ENCODE peak calls at places on chromosome 18, in eight cellular contexts. One of them, this sample, is unnamed.

GRCh38 chr18:48545690-48546365 is 7.0 kb downstream of the CTIF start:
- DNase-seq in AG10803: peak; percentile 88
- DNase-seq in HepG2: no peak
- DNase-seq in germinal center: no peak
- DNase-seq in stimulated activated CD8-positive, alpha-beta memory T cell treated with anti-CD3 and anti-CD28 coated beads, Interleukin-15, amount 100 ng/mL, for 4 hours: no peak
- DNase-seq in T-helper 2 cell treated with Interferon-gamma antibody and Interleukin-4, amounts not matched to agents 5 μg/mL and 100 μg/mL, for 36 hours: no peak
- DNase-seq in left ventricle myocardium inferior: peak; percentile 61
- DNase-seq in OCI-M1: peak; percentile 85
- DNase-seq in this sample: no peak

GRCh38 chr18:13048061-13048605 is 57.0 kb downstream of the CEP192 start:
- DNase-seq in AG10803: peak; percentile 67
- DNase-seq in HepG2: no peak
- DNase-seq in germinal center: no peak
- DNase-seq in stimulated activated CD8-positive, alpha-beta memory T cell treated with anti-CD3 and anti-CD28 coated beads, Interleukin-15, amount 100 ng/mL, for 4 hours: no peak
- DNase-seq in T-helper 2 cell treated with Interferon-gamma antibody and Interleukin-4, amounts not matched to agents 5 μg/mL and 100 μg/mL, for 36 hours: no peak
- DNase-seq in left ventricle myocardium inferior: no peak
- DNase-seq in OCI-M1: no peak
- DNase-seq in this sample: no peak

GRCh38 chr18:49898421-49898820 is 85.1 kb upstream of the ACAA2 start:
- DNase-seq in AG10803: peak; percentile 54
- DNase-seq in HepG2: peak; percentile 43
- DNase-seq in germinal center: peak; percentile 9
- DNase-seq in stimulated activated CD8-positive, alpha-beta memory T cell treated with anti-CD3 and anti-CD28 coated beads, Interleukin-15, amount 100 ng/mL, for 4 hours: peak; percentile 22
- DNase-seq in T-helper 2 cell treated with Interferon-gamma antibody and Interleukin-4, amounts not matched to agents 5 μg/mL and 100 μg/mL, for 36 hours: peak; percentile 56
- DNase-seq in left ventricle myocardium inferior: peak; percentile 30
- DNase-seq in OCI-M1: peak; percentile 83
- DNase-seq in this sample: no peak

GRCh38 chr18:71673498-71673897 is 870.6 kb downstream of the CBLN2 start:
- DNase-seq in AG10803: no peak
- DNase-seq in HepG2: no peak
- DNase-seq in germinal center: no peak
- DNase-seq in stimulated activated CD8-positive, alpha-beta memory T cell treated with anti-CD3 and anti-CD28 coated beads, Interleukin-15, amount 100 ng/mL, for 4 hours: no peak
- DNase-seq in T-helper 2 cell treated with Interferon-gamma antibody and Interleukin-4, amounts not matched to agents 5 μg/mL and 100 μg/mL, for 36 hours: no peak
- DNase-seq in left ventricle myocardium inferior: no peak
- DNase-seq in OCI-M1: no peak
- DNase-seq in this sample: no peak

GRCh38 chr18:57440331-57441101 is 5.3 kb downstream of the ONECUT2 start:
- DNase-seq in AG10803: no peak
- DNase-seq in HepG2: no peak
- DNase-seq in germinal center: no peak
- DNase-seq in stimulated activated CD8-positive, alpha-beta memory T cell treated with anti-CD3 and anti-CD28 coated beads, Interleukin-15, amount 100 ng/mL, for 4 hours: no peak
- DNase-seq in T-helper 2 cell treated with Interferon-gamma antibody and Interleukin-4, amounts not matched to agents 5 μg/mL and 100 μg/mL, for 36 hours: no peak
- DNase-seq in left ventricle myocardium inferior: no peak
- DNase-seq in OCI-M1: no peak
- DNase-seq in this sample: no peak

GRCh38 chr18:48622911-48623431 is 84.1 kb downstream of the CTIF start:
- DNase-seq in AG10803: peak; percentile 56
- DNase-seq in HepG2: no peak
- DNase-seq in germinal center: peak; percentile 60
- DNase-seq in stimulated activated CD8-positive, alpha-beta memory T cell treated with anti-CD3 and anti-CD28 coated beads, Interleukin-15, amount 100 ng/mL, for 4 hours: no peak
- DNase-seq in T-helper 2 cell treated with Interferon-gamma antibody and Interleukin-4, amounts not matched to agents 5 μg/mL and 100 μg/mL, for 36 hours: no peak
- DNase-seq in left ventricle myocardium inferior: no peak
- DNase-seq in OCI-M1: no peak
- DNase-seq in this sample: no peak

GRCh38 chr18:13454363-13455150 is 236.0 kb downstream of the LDLRAD4 start:
- DNase-seq in AG10803: no peak
- DNase-seq in HepG2: no peak
- DNase-seq in germinal center: no peak
- DNase-seq in stimulated activated CD8-positive, alpha-beta memory T cell treated with anti-CD3 and anti-CD28 coated beads, Interleukin-15, amount 100 ng/mL, for 4 hours: no peak
- DNase-seq in T-helper 2 cell treated with Interferon-gamma antibody and Interleukin-4, amounts not matched to agents 5 μg/mL and 100 μg/mL, for 36 hours: no peak
- DNase-seq in left ventricle myocardium inferior: no peak
- DNase-seq in OCI-M1: no peak
- DNase-seq in this sample: no peak

GRCh38 chr18:45049548-45050307 is 369.0 kb downstream of the SETBP1 start:
- DNase-seq in AG10803: peak; percentile 49
- DNase-seq in HepG2: no peak
- DNase-seq in germinal center: no peak
- DNase-seq in stimulated activated CD8-positive, alpha-beta memory T cell treated with anti-CD3 and anti-CD28 coated beads, Interleukin-15, amount 100 ng/mL, for 4 hours: no peak
- DNase-seq in T-helper 2 cell treated with Interferon-gamma antibody and Interleukin-4, amounts not matched to agents 5 μg/mL and 100 μg/mL, for 36 hours: no peak
- DNase-seq in left ventricle myocardium inferior: no peak
- DNase-seq in OCI-M1: no peak
- DNase-seq in this sample: no peak

GRCh38 chr18:58256316-58257080 is 212.5 kb downstream of the NEDD4L start:
- DNase-seq in AG10803: no peak
- DNase-seq in HepG2: no peak
- DNase-seq in germinal center: no peak
- DNase-seq in stimulated activated CD8-positive, alpha-beta memory T cell treated with anti-CD3 and anti-CD28 coated beads, Interleukin-15, amount 100 ng/mL, for 4 hours: no peak
- DNase-seq in T-helper 2 cell treated with Interferon-gamma antibody and Interleukin-4, amounts not matched to agents 5 μg/mL and 100 μg/mL, for 36 hours: no peak
- DNase-seq in left ventricle myocardium inferior: no peak
- DNase-seq in OCI-M1: no peak
- DNase-seq in this sample: no peak

GRCh38 chr18:49690307-49690706 is 123.0 kb downstream of the ACAA2 start:
- DNase-seq in AG10803: peak; percentile 85
- DNase-seq in HepG2: no peak
- DNase-seq in germinal center: no peak
- DNase-seq in stimulated activated CD8-positive, alpha-beta memory T cell treated with anti-CD3 and anti-CD28 coated beads, Interleukin-15, amount 100 ng/mL, for 4 hours: no peak
- DNase-seq in T-helper 2 cell treated with Interferon-gamma antibody and Interleukin-4, amounts not matched to agents 5 μg/mL and 100 μg/mL, for 36 hours: no peak
- DNase-seq in left ventricle myocardium inferior: no peak
- DNase-seq in OCI-M1: peak; percentile 62
- DNase-seq in this sample: no peak

GRCh38 chr18:46155652-46156051 is 51.5 kb downstream of the HAUS1 start:
- DNase-seq in AG10803: peak; percentile 94
- DNase-seq in HepG2: no peak
- DNase-seq in germinal center: no peak
- DNase-seq in stimulated activated CD8-positive, alpha-beta memory T cell treated with anti-CD3 and anti-CD28 coated beads, Interleukin-15, amount 100 ng/mL, for 4 hours: peak; percentile 38
- DNase-seq in T-helper 2 cell treated with Interferon-gamma antibody and Interleukin-4, amounts not matched to agents 5 μg/mL and 100 μg/mL, for 36 hours: peak; percentile 55
- DNase-seq in left ventricle myocardium inferior: no peak
- DNase-seq in OCI-M1: peak; percentile 30
- DNase-seq in this sample: no peak

GRCh38 chr18:74598350-74599001 is 806 bp downstream of the ZNF407 start:
- DNase-seq in AG10803: peak; percentile 17
- DNase-seq in HepG2: peak; percentile 60
- DNase-seq in germinal center: peak; percentile 71
- DNase-seq in stimulated activated CD8-positive, alpha-beta memory T cell treated with anti-CD3 and anti-CD28 coated beads, Interleukin-15, amount 100 ng/mL, for 4 hours: peak; percentile 45
- DNase-seq in T-helper 2 cell treated with Interferon-gamma antibody and Interleukin-4, amounts not matched to agents 5 μg/mL and 100 μg/mL, for 36 hours: peak; percentile 74
- DNase-seq in left ventricle myocardium inferior: peak; percentile 59
- DNase-seq in OCI-M1: peak; percentile 74
- DNase-seq in this sample: no peak

GRCh38 chr18:2173464-2173863 is 397.8 kb downstream of the METTL4 start:
- DNase-seq in AG10803: peak; percentile 67
- DNase-seq in HepG2: no peak
- DNase-seq in germinal center: no peak
- DNase-seq in stimulated activated CD8-positive, alpha-beta memory T cell treated with anti-CD3 and anti-CD28 coated beads, Interleukin-15, amount 100 ng/mL, for 4 hours: no peak
- DNase-seq in T-helper 2 cell treated with Interferon-gamma antibody and Interleukin-4, amounts not matched to agents 5 μg/mL and 100 μg/mL, for 36 hours: no peak
- DNase-seq in left ventricle myocardium inferior: peak; percentile 43
- DNase-seq in OCI-M1: no peak
- DNase-seq in this sample: no peak

GRCh38 chr18:23307567-23308295 is 145.4 kb upstream of the RIOK3 start:
- DNase-seq in AG10803: peak; percentile 71
- DNase-seq in HepG2: no peak
- DNase-seq in germinal center: no peak
- DNase-seq in stimulated activated CD8-positive, alpha-beta memory T cell treated with anti-CD3 and anti-CD28 coated beads, Interleukin-15, amount 100 ng/mL, for 4 hours: no peak
- DNase-seq in T-helper 2 cell treated with Interferon-gamma antibody and Interleukin-4, amounts not matched to agents 5 μg/mL and 100 μg/mL, for 36 hours: peak; percentile 53
- DNase-seq in left ventricle myocardium inferior: no peak
- DNase-seq in OCI-M1: no peak
- DNase-seq in this sample: no peak

GRCh38 chr18:5444847-5445246 is 99.0 kb downstream of the EPB41L3 start:
- DNase-seq in AG10803: no peak
- DNase-seq in HepG2: no peak
- DNase-seq in germinal center: no peak
- DNase-seq in stimulated activated CD8-positive, alpha-beta memory T cell treated with anti-CD3 and anti-CD28 coated beads, Interleukin-15, amount 100 ng/mL, for 4 hours: no peak
- DNase-seq in T-helper 2 cell treated with Interferon-gamma antibody and Interleukin-4, amounts not matched to agents 5 μg/mL and 100 μg/mL, for 36 hours: no peak
- DNase-seq in left ventricle myocardium inferior: no peak
- DNase-seq in OCI-M1: no peak
- DNase-seq in this sample: no peak

GRCh38 chr18:10477121-10477862 is 22.9 kb downstream of the APCDD1 start:
- DNase-seq in AG10803: no peak
- DNase-seq in HepG2: no peak
- DNase-seq in germinal center: no peak
- DNase-seq in stimulated activated CD8-positive, alpha-beta memory T cell treated with anti-CD3 and anti-CD28 coated beads, Interleukin-15, amount 100 ng/mL, for 4 hours: no peak
- DNase-seq in T-helper 2 cell treated with Interferon-gamma antibody and Interleukin-4, amounts not matched to agents 5 μg/mL and 100 μg/mL, for 36 hours: no peak
- DNase-seq in left ventricle myocardium inferior: no peak
- DNase-seq in OCI-M1: no peak
- DNase-seq in this sample: no peak

GRCh38 chr18:14947482-14948162 is 199.7 kb downstream of the ANKRD30B start:
- DNase-seq in AG10803: no peak
- DNase-seq in HepG2: no peak
- DNase-seq in germinal center: no peak
- DNase-seq in stimulated activated CD8-positive, alpha-beta memory T cell treated with anti-CD3 and anti-CD28 coated beads, Interleukin-15, amount 100 ng/mL, for 4 hours: no peak
- DNase-seq in T-helper 2 cell treated with Interferon-gamma antibody and Interleukin-4, amounts not matched to agents 5 μg/mL and 100 μg/mL, for 36 hours: no peak
- DNase-seq in left ventricle myocardium inferior: no peak
- DNase-seq in OCI-M1: no peak
- DNase-seq in this sample: no peak

GRCh38 chr18:28193177-28193778 is 16.3 kb upstream of the CDH2 start:
- DNase-seq in AG10803: no peak
- DNase-seq in HepG2: peak; percentile 18
- DNase-seq in germinal center: no peak
- DNase-seq in stimulated activated CD8-positive, alpha-beta memory T cell treated with anti-CD3 and anti-CD28 coated beads, Interleukin-15, amount 100 ng/mL, for 4 hours: no peak
- DNase-seq in T-helper 2 cell treated with Interferon-gamma antibody and Interleukin-4, amounts not matched to agents 5 μg/mL and 100 μg/mL, for 36 hours: no peak
- DNase-seq in left ventricle myocardium inferior: no peak
- DNase-seq in OCI-M1: no peak
- DNase-seq in this sample: no peak

GRCh38 chr18:2147866-2148265 is 423.4 kb downstream of the METTL4 start:
- DNase-seq in AG10803: peak; percentile 68
- DNase-seq in HepG2: no peak
- DNase-seq in germinal center: no peak
- DNase-seq in stimulated activated CD8-positive, alpha-beta memory T cell treated with anti-CD3 and anti-CD28 coated beads, Interleukin-15, amount 100 ng/mL, for 4 hours: no peak
- DNase-seq in T-helper 2 cell treated with Interferon-gamma antibody and Interleukin-4, amounts not matched to agents 5 μg/mL and 100 μg/mL, for 36 hours: no peak
- DNase-seq in left ventricle myocardium inferior: peak; percentile 29
- DNase-seq in OCI-M1: no peak
- DNase-seq in this sample: no peak

GRCh38 chr18:74745658-74746403 is 148.2 kb downstream of the ZNF407 start:
- DNase-seq in AG10803: peak; percentile 60
- DNase-seq in HepG2: peak; percentile 15
- DNase-seq in germinal center: no peak
- DNase-seq in stimulated activated CD8-positive, alpha-beta memory T cell treated with anti-CD3 and anti-CD28 coated beads, Interleukin-15, amount 100 ng/mL, for 4 hours: no peak
- DNase-seq in T-helper 2 cell treated with Interferon-gamma antibody and Interleukin-4, amounts not matched to agents 5 μg/mL and 100 μg/mL, for 36 hours: no peak
- DNase-seq in left ventricle myocardium inferior: no peak
- DNase-seq in OCI-M1: no peak
- DNase-seq in this sample: no peak